ENCODE peak calls at places on chromosome 15, in nine cellular contexts. One of them, this sample, is unnamed.

GRCh38 chr15:56047354-56047753 is 53.9 kb upstream of the NEDD4 start:
- DNase-seq in AG09309: no peak
- DNase-seq in heart right ventricle: no peak
- DNase-seq in AG04449: no peak
- DNase-seq in A549: no peak
- DNase-seq in cardiac fibroblast: peak
- DNase-seq in mucosa of descending colon: no peak
- DNase-seq in HFF-Myc: no peak
- DNase-seq in fibroblast of the aortic adventitia: peak
- DNase-seq in this sample: peak

GRCh38 chr15:88918738-88919137 is 5.6 kb upstream of the MFGE8 start:
- DNase-seq in AG09309: peak
- DNase-seq in heart right ventricle: peak
- DNase-seq in AG04449: peak
- DNase-seq in A549: no peak
- DNase-seq in cardiac fibroblast: peak
- DNase-seq in mucosa of descending colon: no peak
- DNase-seq in HFF-Myc: peak
- DNase-seq in fibroblast of the aortic adventitia: peak
- DNase-seq in this sample: peak

GRCh38 chr15:82792068-82792467 is 13.8 kb downstream of the FSD2 start:
- DNase-seq in AG09309: no peak
- DNase-seq in heart right ventricle: no peak
- DNase-seq in AG04449: no peak
- DNase-seq in A549: no peak
- DNase-seq in cardiac fibroblast: no peak
- DNase-seq in mucosa of descending colon: no peak
- DNase-seq in HFF-Myc: no peak
- DNase-seq in fibroblast of the aortic adventitia: no peak
- DNase-seq in this sample: no peak

GRCh38 chr15:43118276-43118675 is 12.4 kb upstream of the UBR1 start:
- DNase-seq in AG09309: no peak
- DNase-seq in heart right ventricle: no peak
- DNase-seq in AG04449: no peak
- DNase-seq in A549: no peak
- DNase-seq in cardiac fibroblast: no peak
- DNase-seq in mucosa of descending colon: no peak
- DNase-seq in HFF-Myc: no peak
- DNase-seq in fibroblast of the aortic adventitia: no peak
- DNase-seq in this sample: no peak

GRCh38 chr15:69351333-69351732 is 52.6 kb downstream of the PAQR5 start:
- DNase-seq in AG09309: no peak
- DNase-seq in heart right ventricle: no peak
- DNase-seq in AG04449: no peak
- DNase-seq in A549: no peak
- DNase-seq in cardiac fibroblast: no peak
- DNase-seq in mucosa of descending colon: no peak
- DNase-seq in HFF-Myc: no peak
- DNase-seq in fibroblast of the aortic adventitia: no peak
- DNase-seq in this sample: no peak

GRCh38 chr15:66472176-66472999 is 25.2 kb downstream of the SNAPC5 start:
- DNase-seq in AG09309: no peak
- DNase-seq in heart right ventricle: no peak
- DNase-seq in AG04449: no peak
- DNase-seq in A549: no peak
- DNase-seq in cardiac fibroblast: peak
- DNase-seq in mucosa of descending colon: peak
- DNase-seq in HFF-Myc: peak
- DNase-seq in fibroblast of the aortic adventitia: peak
- DNase-seq in this sample: peak

GRCh38 chr15:41125950-41126642 is 10.0 kb upstream of the INO80 start:
- DNase-seq in AG09309: no peak
- DNase-seq in heart right ventricle: no peak
- DNase-seq in AG04449: no peak
- DNase-seq in A549: no peak
- DNase-seq in cardiac fibroblast: no peak
- DNase-seq in mucosa of descending colon: peak
- DNase-seq in HFF-Myc: no peak
- DNase-seq in fibroblast of the aortic adventitia: no peak
- DNase-seq in this sample: no peak

GRCh38 chr15:66836476-66837030 is 134.5 kb downstream of the SMAD6 start:
- DNase-seq in AG09309: no peak
- DNase-seq in heart right ventricle: no peak
- DNase-seq in AG04449: no peak
- DNase-seq in A549: no peak
- DNase-seq in cardiac fibroblast: no peak
- DNase-seq in mucosa of descending colon: no peak
- DNase-seq in HFF-Myc: no peak
- DNase-seq in fibroblast of the aortic adventitia: no peak
- DNase-seq in this sample: no peak

GRCh38 chr15:72086920-72087648 is 30.9 kb downstream of the MYO9A start:
- DNase-seq in AG09309: no peak
- DNase-seq in heart right ventricle: no peak
- DNase-seq in AG04449: no peak
- DNase-seq in A549: no peak
- DNase-seq in cardiac fibroblast: no peak
- DNase-seq in mucosa of descending colon: no peak
- DNase-seq in HFF-Myc: no peak
- DNase-seq in fibroblast of the aortic adventitia: no peak
- DNase-seq in this sample: no peak

GRCh38 chr15:72082176-72082575 is 35.8 kb downstream of the MYO9A start:
- DNase-seq in AG09309: no peak
- DNase-seq in heart right ventricle: no peak
- DNase-seq in AG04449: no peak
- DNase-seq in A549: no peak
- DNase-seq in cardiac fibroblast: no peak
- DNase-seq in mucosa of descending colon: no peak
- DNase-seq in HFF-Myc: no peak
- DNase-seq in fibroblast of the aortic adventitia: no peak
- DNase-seq in this sample: no peak

GRCh38 chr15:72092011-72092410 is 25.9 kb downstream of the MYO9A start:
- DNase-seq in AG09309: no peak
- DNase-seq in heart right ventricle: no peak
- DNase-seq in AG04449: no peak
- DNase-seq in A549: no peak
- DNase-seq in cardiac fibroblast: no peak
- DNase-seq in mucosa of descending colon: no peak
- DNase-seq in HFF-Myc: no peak
- DNase-seq in fibroblast of the aortic adventitia: no peak
- DNase-seq in this sample: no peak

DNA sequence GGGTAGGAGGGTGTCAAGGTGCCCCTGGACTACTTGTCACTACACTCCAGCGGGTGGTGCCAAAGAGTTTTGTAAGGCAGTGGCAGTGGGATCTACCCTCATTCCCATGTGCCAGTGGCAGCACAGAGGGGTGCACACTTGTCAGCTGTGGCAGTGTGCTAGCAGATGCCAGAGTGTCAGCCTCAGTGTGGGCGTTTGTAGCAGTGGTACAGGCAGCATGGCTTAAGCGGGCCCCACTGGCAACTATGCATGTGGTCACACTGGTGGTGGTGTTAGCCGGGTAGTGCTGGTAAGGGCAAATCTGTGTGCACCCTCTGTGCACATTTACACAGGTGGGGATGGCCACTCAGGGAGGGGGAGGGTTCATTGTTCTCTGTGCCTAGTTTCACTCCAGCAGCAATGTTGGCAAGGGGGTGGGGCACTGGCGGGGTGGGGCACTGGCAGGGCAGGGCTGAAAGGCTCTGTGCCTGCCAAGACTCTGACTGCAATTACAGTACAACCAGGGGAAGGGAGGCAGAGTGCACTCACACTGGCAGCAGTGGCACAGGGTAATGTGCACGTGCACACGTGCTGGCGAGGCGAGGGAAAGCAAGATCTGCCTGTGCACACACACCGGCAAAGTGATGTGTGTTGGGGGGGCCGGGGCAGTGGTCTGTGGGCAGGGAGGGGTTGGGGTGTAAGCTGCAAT is 31.8 kb downstream of the MYO9A start:
- DNase-seq in AG09309: no peak
- DNase-seq in heart right ventricle: no peak
- DNase-seq in AG04449: no peak
- DNase-seq in A549: no peak
- DNase-seq in cardiac fibroblast: no peak
- DNase-seq in mucosa of descending colon: peak
- DNase-seq in HFF-Myc: no peak
- DNase-seq in fibroblast of the aortic adventitia: no peak
- DNase-seq in this sample: no peak
- TF ChIP-seq CTCF in AG09309: no peak
- TF ChIP-seq CTCF in heart right ventricle: no peak
- TF ChIP-seq CTCF in AG04449: no peak
- TF ChIP-seq CTCF in A549: no peak
- TF ChIP-seq CTCF in cardiac fibroblast: no peak
- TF ChIP-seq CTCF in mucosa of descending colon: no peak
- TF ChIP-seq CTCF in HFF-Myc: no peak
- TF ChIP-seq CTCF in fibroblast of the aortic adventitia: no peak
- TF ChIP-seq CTCF in this sample: no peak

GRCh38 chr15:38793181-38793580 is 228.6 kb upstream of the RASGRP1 start:
- DNase-seq in AG09309: no peak
- DNase-seq in heart right ventricle: no peak
- DNase-seq in AG04449: no peak
- DNase-seq in A549: no peak
- DNase-seq in cardiac fibroblast: no peak
- DNase-seq in mucosa of descending colon: no peak
- DNase-seq in HFF-Myc: no peak
- DNase-seq in fibroblast of the aortic adventitia: no peak
- DNase-seq in this sample: no peak

GRCh38 chr15:38796589-38796988 is 232.0 kb upstream of the RASGRP1 start:
- DNase-seq in AG09309: no peak
- DNase-seq in heart right ventricle: no peak
- DNase-seq in AG04449: no peak
- DNase-seq in A549: no peak
- DNase-seq in cardiac fibroblast: no peak
- DNase-seq in mucosa of descending colon: no peak
- DNase-seq in HFF-Myc: no peak
- DNase-seq in fibroblast of the aortic adventitia: no peak
- DNase-seq in this sample: peak

DNA sequence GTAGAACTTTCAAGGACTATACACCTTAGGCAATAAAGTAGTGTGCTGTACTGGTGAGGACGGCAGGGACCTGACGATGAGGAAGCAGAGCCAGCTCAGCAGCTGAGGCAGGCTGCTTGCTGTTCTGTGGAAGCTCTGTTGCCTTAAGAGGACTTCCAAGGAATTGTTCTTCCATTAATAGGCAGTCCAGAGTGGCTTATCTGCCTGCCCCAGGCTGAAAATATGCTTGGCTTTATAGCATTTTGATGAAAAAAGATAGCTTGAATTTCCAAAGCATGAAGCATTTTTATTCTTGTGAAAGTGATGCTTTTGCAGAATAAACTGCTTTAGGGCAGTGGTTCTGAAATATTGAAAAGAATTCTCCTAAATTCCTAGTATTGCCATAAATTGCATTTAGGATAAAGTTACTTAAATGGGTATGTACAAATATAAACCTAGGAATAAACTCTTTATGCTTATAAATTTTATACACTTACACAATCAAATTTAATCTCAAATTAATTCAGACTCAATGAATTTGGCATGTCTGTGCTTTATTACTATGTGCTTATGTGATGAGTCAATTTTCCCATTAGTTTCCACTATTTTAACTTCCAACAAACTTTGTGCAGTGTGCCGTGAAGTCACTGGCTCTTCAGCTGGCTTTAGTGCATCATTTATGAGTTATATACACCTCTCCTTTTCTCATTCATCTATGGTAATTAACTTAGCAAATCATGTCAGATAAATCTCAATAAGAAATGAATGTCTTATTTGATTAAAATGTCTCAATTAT is 231.0 kb upstream of the RASGRP1 start:
- DNase-seq in AG09309: peak
- DNase-seq in heart right ventricle: no peak
- DNase-seq in AG04449: peak
- DNase-seq in A549: no peak
- DNase-seq in cardiac fibroblast: peak
- DNase-seq in mucosa of descending colon: no peak
- DNase-seq in HFF-Myc: no peak
- DNase-seq in fibroblast of the aortic adventitia: peak
- DNase-seq in this sample: peak
- H3K4me3 ChIP-seq in AG09309: no peak
- H3K4me3 ChIP-seq in heart right ventricle: no peak
- H3K4me3 ChIP-seq in AG04449: no peak
- H3K4me3 ChIP-seq in A549: no peak
- H3K4me3 ChIP-seq in cardiac fibroblast: no peak
- H3K4me3 ChIP-seq in mucosa of descending colon: no peak
- H3K4me3 ChIP-seq in HFF-Myc: no peak
- H3K4me3 ChIP-seq in fibroblast of the aortic adventitia: no peak
- H3K4me3 ChIP-seq in this sample: no peak

DNA sequence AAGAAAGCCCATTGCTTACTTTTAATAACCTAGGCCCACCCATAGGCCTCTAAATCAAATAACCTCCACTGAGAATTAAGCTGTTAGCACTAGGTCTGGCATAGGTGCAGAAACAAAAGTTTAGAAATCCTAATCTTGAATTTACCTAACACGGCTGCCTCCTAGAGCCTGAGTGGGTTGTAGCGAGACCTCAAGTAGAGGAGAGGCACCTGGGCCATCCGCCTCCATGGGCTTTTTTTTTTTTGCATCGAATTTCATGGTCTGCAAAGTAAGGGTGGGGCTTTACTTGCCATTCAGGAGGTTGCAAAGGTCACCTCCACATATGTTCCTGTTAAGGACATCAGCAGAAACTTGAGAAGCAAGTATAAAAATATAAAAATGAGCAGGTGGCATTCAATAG is 6.6 kb upstream of the TPM1 start:
- DNase-seq in AG09309: no peak
- DNase-seq in heart right ventricle: no peak
- DNase-seq in AG04449: no peak
- DNase-seq in A549: no peak
- DNase-seq in cardiac fibroblast: no peak
- DNase-seq in mucosa of descending colon: no peak
- DNase-seq in HFF-Myc: no peak
- DNase-seq in fibroblast of the aortic adventitia: no peak
- DNase-seq in this sample: no peak
- TF ChIP-seq CTCF in AG09309: no peak
- TF ChIP-seq CTCF in heart right ventricle: no peak
- TF ChIP-seq CTCF in AG04449: no peak
- TF ChIP-seq CTCF in A549: peak
- TF ChIP-seq CTCF in cardiac fibroblast: no peak
- TF ChIP-seq CTCF in mucosa of descending colon: no peak
- TF ChIP-seq CTCF in HFF-Myc: no peak
- TF ChIP-seq CTCF in fibroblast of the aortic adventitia: no peak
- TF ChIP-seq CTCF in this sample: peak

GRCh38 chr15:63999177-63999576 is 47.1 kb downstream of the DAPK2 start:
- DNase-seq in AG09309: no peak
- DNase-seq in heart right ventricle: no peak
- DNase-seq in AG04449: no peak
- DNase-seq in A549: no peak
- DNase-seq in cardiac fibroblast: no peak
- DNase-seq in mucosa of descending colon: no peak
- DNase-seq in HFF-Myc: no peak
- DNase-seq in fibroblast of the aortic adventitia: no peak
- DNase-seq in this sample: no peak

GRCh38 chr15:63998489-63998888 is 47.8 kb downstream of the DAPK2 start:
- DNase-seq in AG09309: no peak
- DNase-seq in heart right ventricle: no peak
- DNase-seq in AG04449: no peak
- DNase-seq in A549: no peak
- DNase-seq in cardiac fibroblast: no peak
- DNase-seq in mucosa of descending colon: no peak
- DNase-seq in HFF-Myc: no peak
- DNase-seq in fibroblast of the aortic adventitia: no peak
- DNase-seq in this sample: no peak

GRCh38 chr15:63995789-63996188 is 50.5 kb downstream of the DAPK2 start:
- DNase-seq in AG09309: no peak
- DNase-seq in heart right ventricle: no peak
- DNase-seq in AG04449: no peak
- DNase-seq in A549: no peak
- DNase-seq in cardiac fibroblast: no peak
- DNase-seq in mucosa of descending colon: no peak
- DNase-seq in HFF-Myc: no peak
- DNase-seq in fibroblast of the aortic adventitia: no peak
- DNase-seq in this sample: no peak

GRCh38 chr15:63996794-63997357 is 49.4 kb downstream of the DAPK2 start:
- DNase-seq in AG09309: no peak
- DNase-seq in heart right ventricle: no peak
- DNase-seq in AG04449: no peak
- DNase-seq in A549: no peak
- DNase-seq in cardiac fibroblast: no peak
- DNase-seq in mucosa of descending colon: no peak
- DNase-seq in HFF-Myc: no peak
- DNase-seq in fibroblast of the aortic adventitia: no peak
- DNase-seq in this sample: no peak

GRCh38 chr15:63997715-63998442 is 48.4 kb downstream of the DAPK2 start:
- DNase-seq in AG09309: no peak
- DNase-seq in heart right ventricle: no peak
- DNase-seq in AG04449: no peak
- DNase-seq in A549: no peak
- DNase-seq in cardiac fibroblast: no peak
- DNase-seq in mucosa of descending colon: no peak
- DNase-seq in HFF-Myc: no peak
- DNase-seq in fibroblast of the aortic adventitia: no peak
- DNase-seq in this sample: no peak
- H3K4me3 ChIP-seq in AG09309: no peak
- H3K4me3 ChIP-seq in heart right ventricle: no peak
- H3K4me3 ChIP-seq in AG04449: no peak
- H3K4me3 ChIP-seq in A549: no peak
- H3K4me3 ChIP-seq in cardiac fibroblast: no peak
- H3K4me3 ChIP-seq in mucosa of descending colon: no peak
- H3K4me3 ChIP-seq in HFF-Myc: no peak
- H3K4me3 ChIP-seq in fibroblast of the aortic adventitia: no peak
- H3K4me3 ChIP-seq in this sample: no peak